ENCODE peak calls at places on chromosomes 2 and 18, in seven cellular contexts. One of them, this sample, is unnamed.

GRCh38 chr2:58042486-58042970 is 4.1 kb upstream of the VRK2 start:
- DNase-seq in T-helper 17 cell: no peak
- DNase-seq in effector memory CD4-positive, alpha-beta T cell: no peak
- DNase-seq in activated T-helper 1 cell treated with anti-CD3 and anti-CD28 coated beads, Interleukin-12 subunit alpha, Interleukin-12 subunit beta, Interleukin-2, Interleukin-4 antibody, amounts not matched to agents 30 ng/mL and 10 ng/mL and 1 ng/mL, durations not matched to agents 14 hours and 24 hours and 36 hours: no peak
- DNase-seq in retinal pigment epithelial cell: peak
- DNase-seq in NCI-H1105: peak
- DNase-seq in Caki2: peak
- DNase-seq in this sample: peak

GRCh38 chr2:43057026-43057741 is 169.2 kb downstream of the ZFP36L2 start:
- DNase-seq in T-helper 17 cell: no peak
- DNase-seq in effector memory CD4-positive, alpha-beta T cell: no peak
- DNase-seq in activated T-helper 1 cell treated with anti-CD3 and anti-CD28 coated beads, Interleukin-12 subunit alpha, Interleukin-12 subunit beta, Interleukin-2, Interleukin-4 antibody, amounts not matched to agents 30 ng/mL and 10 ng/mL and 1 ng/mL, durations not matched to agents 14 hours and 24 hours and 36 hours: no peak
- DNase-seq in retinal pigment epithelial cell: no peak
- DNase-seq in NCI-H1105: no peak
- DNase-seq in Caki2: no peak
- DNase-seq in this sample: peak

GRCh38 chr2:111701798-111702118 is 182.2 kb downstream of the ANAPC1 start:
- DNase-seq in T-helper 17 cell: no peak
- DNase-seq in effector memory CD4-positive, alpha-beta T cell: no peak
- DNase-seq in activated T-helper 1 cell treated with anti-CD3 and anti-CD28 coated beads, Interleukin-12 subunit alpha, Interleukin-12 subunit beta, Interleukin-2, Interleukin-4 antibody, amounts not matched to agents 30 ng/mL and 10 ng/mL and 1 ng/mL, durations not matched to agents 14 hours and 24 hours and 36 hours: no peak
- DNase-seq in retinal pigment epithelial cell: no peak
- DNase-seq in NCI-H1105: no peak
- DNase-seq in Caki2: no peak
- DNase-seq in this sample: no peak

GRCh38 chr2:226124548-226125011 is 675.0 kb downstream of the IRS1 start:
- DNase-seq in T-helper 17 cell: no peak
- DNase-seq in effector memory CD4-positive, alpha-beta T cell: no peak
- DNase-seq in activated T-helper 1 cell treated with anti-CD3 and anti-CD28 coated beads, Interleukin-12 subunit alpha, Interleukin-12 subunit beta, Interleukin-2, Interleukin-4 antibody, amounts not matched to agents 30 ng/mL and 10 ng/mL and 1 ng/mL, durations not matched to agents 14 hours and 24 hours and 36 hours: no peak
- DNase-seq in retinal pigment epithelial cell: no peak
- DNase-seq in NCI-H1105: no peak
- DNase-seq in Caki2: no peak
- DNase-seq in this sample: no peak

GRCh38 chr2:45833301-45833967 is 182.0 kb downstream of the PRKCE start:
- DNase-seq in T-helper 17 cell: no peak
- DNase-seq in effector memory CD4-positive, alpha-beta T cell: no peak
- DNase-seq in activated T-helper 1 cell treated with anti-CD3 and anti-CD28 coated beads, Interleukin-12 subunit alpha, Interleukin-12 subunit beta, Interleukin-2, Interleukin-4 antibody, amounts not matched to agents 30 ng/mL and 10 ng/mL and 1 ng/mL, durations not matched to agents 14 hours and 24 hours and 36 hours: no peak
- DNase-seq in retinal pigment epithelial cell: no peak
- DNase-seq in NCI-H1105: no peak
- DNase-seq in Caki2: no peak
- DNase-seq in this sample: no peak

GRCh38 chr18:5237083-5237722 is 40.1 kb upstream of the AKAIN1 start:
- DNase-seq in T-helper 17 cell: no peak
- DNase-seq in effector memory CD4-positive, alpha-beta T cell: no peak
- DNase-seq in activated T-helper 1 cell treated with anti-CD3 and anti-CD28 coated beads, Interleukin-12 subunit alpha, Interleukin-12 subunit beta, Interleukin-2, Interleukin-4 antibody, amounts not matched to agents 30 ng/mL and 10 ng/mL and 1 ng/mL, durations not matched to agents 14 hours and 24 hours and 36 hours: no peak
- DNase-seq in retinal pigment epithelial cell: no peak
- DNase-seq in NCI-H1105: no peak
- DNase-seq in Caki2: no peak
- DNase-seq in this sample: no peak

GRCh38 chr2:45897836-45898235 is 246.4 kb downstream of the PRKCE start:
- DNase-seq in T-helper 17 cell: no peak
- DNase-seq in effector memory CD4-positive, alpha-beta T cell: no peak
- DNase-seq in activated T-helper 1 cell treated with anti-CD3 and anti-CD28 coated beads, Interleukin-12 subunit alpha, Interleukin-12 subunit beta, Interleukin-2, Interleukin-4 antibody, amounts not matched to agents 30 ng/mL and 10 ng/mL and 1 ng/mL, durations not matched to agents 14 hours and 24 hours and 36 hours: no peak
- DNase-seq in retinal pigment epithelial cell: no peak
- DNase-seq in NCI-H1105: no peak
- DNase-seq in Caki2: no peak
- DNase-seq in this sample: no peak

GRCh38 chr2:31227110-31227509 is 6.8 kb upstream of the EHD3 start:
- DNase-seq in T-helper 17 cell: no peak
- DNase-seq in effector memory CD4-positive, alpha-beta T cell: no peak
- DNase-seq in activated T-helper 1 cell treated with anti-CD3 and anti-CD28 coated beads, Interleukin-12 subunit alpha, Interleukin-12 subunit beta, Interleukin-2, Interleukin-4 antibody, amounts not matched to agents 30 ng/mL and 10 ng/mL and 1 ng/mL, durations not matched to agents 14 hours and 24 hours and 36 hours: no peak
- DNase-seq in retinal pigment epithelial cell: no peak
- DNase-seq in NCI-H1105: no peak
- DNase-seq in Caki2: no peak
- DNase-seq in this sample: no peak

GRCh38 chr2:31202041-31202440 is 15.3 kb downstream of the CAPN14 start:
- DNase-seq in T-helper 17 cell: no peak
- DNase-seq in effector memory CD4-positive, alpha-beta T cell: no peak
- DNase-seq in activated T-helper 1 cell treated with anti-CD3 and anti-CD28 coated beads, Interleukin-12 subunit alpha, Interleukin-12 subunit beta, Interleukin-2, Interleukin-4 antibody, amounts not matched to agents 30 ng/mL and 10 ng/mL and 1 ng/mL, durations not matched to agents 14 hours and 24 hours and 36 hours: no peak
- DNase-seq in retinal pigment epithelial cell: no peak
- DNase-seq in NCI-H1105: no peak
- DNase-seq in Caki2: no peak
- DNase-seq in this sample: no peak

GRCh38 chr2:71313-72035 is 25.2 kb upstream of the FAM110C start:
- DNase-seq in T-helper 17 cell: no peak
- DNase-seq in effector memory CD4-positive, alpha-beta T cell: no peak
- DNase-seq in activated T-helper 1 cell treated with anti-CD3 and anti-CD28 coated beads, Interleukin-12 subunit alpha, Interleukin-12 subunit beta, Interleukin-2, Interleukin-4 antibody, amounts not matched to agents 30 ng/mL and 10 ng/mL and 1 ng/mL, durations not matched to agents 14 hours and 24 hours and 36 hours: no peak
- DNase-seq in retinal pigment epithelial cell: no peak
- DNase-seq in NCI-H1105: no peak
- DNase-seq in Caki2: no peak
- DNase-seq in this sample: no peak

GRCh38 chr2:175309799-175310198 is 128.3 kb upstream of the ATP5MC3 start:
- DNase-seq in T-helper 17 cell: no peak
- DNase-seq in effector memory CD4-positive, alpha-beta T cell: no peak
- DNase-seq in activated T-helper 1 cell treated with anti-CD3 and anti-CD28 coated beads, Interleukin-12 subunit alpha, Interleukin-12 subunit beta, Interleukin-2, Interleukin-4 antibody, amounts not matched to agents 30 ng/mL and 10 ng/mL and 1 ng/mL, durations not matched to agents 14 hours and 24 hours and 36 hours: no peak
- DNase-seq in retinal pigment epithelial cell: no peak
- DNase-seq in NCI-H1105: peak
- DNase-seq in Caki2: peak
- DNase-seq in this sample: peak

GRCh38 chr2:13046557-13047165 is 329.9 kb downstream of the TRIB2 start:
- DNase-seq in T-helper 17 cell: no peak
- DNase-seq in effector memory CD4-positive, alpha-beta T cell: no peak
- DNase-seq in activated T-helper 1 cell treated with anti-CD3 and anti-CD28 coated beads, Interleukin-12 subunit alpha, Interleukin-12 subunit beta, Interleukin-2, Interleukin-4 antibody, amounts not matched to agents 30 ng/mL and 10 ng/mL and 1 ng/mL, durations not matched to agents 14 hours and 24 hours and 36 hours: no peak
- DNase-seq in retinal pigment epithelial cell: no peak
- DNase-seq in NCI-H1105: no peak
- DNase-seq in Caki2: no peak
- DNase-seq in this sample: no peak

GRCh38 chr18:66616523-66616983 is 12.7 kb upstream of the CDH19 start:
- DNase-seq in T-helper 17 cell: no peak
- DNase-seq in effector memory CD4-positive, alpha-beta T cell: no peak
- DNase-seq in activated T-helper 1 cell treated with anti-CD3 and anti-CD28 coated beads, Interleukin-12 subunit alpha, Interleukin-12 subunit beta, Interleukin-2, Interleukin-4 antibody, amounts not matched to agents 30 ng/mL and 10 ng/mL and 1 ng/mL, durations not matched to agents 14 hours and 24 hours and 36 hours: no peak
- DNase-seq in retinal pigment epithelial cell: no peak
- DNase-seq in NCI-H1105: peak
- DNase-seq in Caki2: peak
- DNase-seq in this sample: no peak

GRCh38 chr2:15638720-15639119 is 47.1 kb downstream of the DDX1 start:
- DNase-seq in T-helper 17 cell: no peak
- DNase-seq in effector memory CD4-positive, alpha-beta T cell: no peak
- DNase-seq in activated T-helper 1 cell treated with anti-CD3 and anti-CD28 coated beads, Interleukin-12 subunit alpha, Interleukin-12 subunit beta, Interleukin-2, Interleukin-4 antibody, amounts not matched to agents 30 ng/mL and 10 ng/mL and 1 ng/mL, durations not matched to agents 14 hours and 24 hours and 36 hours: no peak
- DNase-seq in retinal pigment epithelial cell: no peak
- DNase-seq in NCI-H1105: no peak
- DNase-seq in Caki2: no peak
- DNase-seq in this sample: no peak

GRCh38 chr2:85945576-85945975 is 56.8 kb upstream of the ST3GAL5 start:
- DNase-seq in T-helper 17 cell: no peak
- DNase-seq in effector memory CD4-positive, alpha-beta T cell: no peak
- DNase-seq in activated T-helper 1 cell treated with anti-CD3 and anti-CD28 coated beads, Interleukin-12 subunit alpha, Interleukin-12 subunit beta, Interleukin-2, Interleukin-4 antibody, amounts not matched to agents 30 ng/mL and 10 ng/mL and 1 ng/mL, durations not matched to agents 14 hours and 24 hours and 36 hours: no peak
- DNase-seq in retinal pigment epithelial cell: no peak
- DNase-seq in NCI-H1105: peak
- DNase-seq in Caki2: no peak
- DNase-seq in this sample: no peak

GRCh38 chr2:80365762-80366161 is 61.2 kb upstream of the LRRTM1 start:
- DNase-seq in T-helper 17 cell: no peak
- DNase-seq in effector memory CD4-positive, alpha-beta T cell: no peak
- DNase-seq in activated T-helper 1 cell treated with anti-CD3 and anti-CD28 coated beads, Interleukin-12 subunit alpha, Interleukin-12 subunit beta, Interleukin-2, Interleukin-4 antibody, amounts not matched to agents 30 ng/mL and 10 ng/mL and 1 ng/mL, durations not matched to agents 14 hours and 24 hours and 36 hours: no peak
- DNase-seq in retinal pigment epithelial cell: peak
- DNase-seq in NCI-H1105: no peak
- DNase-seq in Caki2: no peak
- DNase-seq in this sample: no peak

This sample was measured in NCI-H2107.